ENCODE peak calls at places on chromosomes 12 and 14, in four cellular contexts. V is lung, I is heart left ventricle, J is H9. K is an unnamed sample. For H3K4me1, the result is how much of the 10 kb centered on the place peaks cover.

GRCh38 chr12:6374028-6374780 is 1.2 kb downstream of the SCNN1A start:
- DNase-seq in V (no peak), I (no peak), J (no peak), K (no peak)

GRCh38 chr14:88325883-88326282 is 2.8 kb upstream of the KCNK10 start:
- DNase-seq in V (no peak), I (no peak), J (no peak), K (no peak)

GRCh38 chr14:104436741-104437701 is 142.5 kb upstream of the C14orf180 start:
- DNase-seq in V (peak), I (no peak), J (peak), K (peak)

GRCh38 chr12:116099664-116100432 is 177.6 kb downstream of the MED13L start:
- DNase-seq in V (no peak), I (no peak), J (no peak), K (no peak)

GRCh38 chr14:20632831-20633771 is 8.4 kb downstream of the OR6S1 start:
- DNase-seq in V (peak), I (no peak), J (peak), K (no peak)

GRCh38 chr14:94673781-94674231 is 61.6 kb downstream of the SERPINA3 start:
- DNase-seq in V (no peak), I (no peak), J (no peak), K (no peak)

GRCh38 chr14:104256025-104256424 is 117.6 kb downstream of the KIF26A start:
- DNase-seq in V (no peak), I (no peak), J (no peak), K (no peak)

GRCh38 chr14:104341532-104342434 is 203.4 kb downstream of the KIF26A start:
- DNase-seq in V (no peak), I (peak), J (peak), K (peak)

GRCh38 chr14:95876769-95877490 is at the start of gene TUNAR:
- DNase-seq in V (no peak), I (no peak), J (peak), K (no peak)

GRCh38 chr12:96143392-96143791 is 50.8 kb upstream of the ELK3 start:
- DNase-seq in V (no peak), I (no peak), J (no peak), K (no peak)

GRCh38 chr14:21626491-21627230 is 8.1 kb downstream of the OR10G2 start:
- DNase-seq in V (no peak), I (no peak), J (no peak), K (no peak)

GRCh38 chr14:74860899-74861733 is 14.8 kb downstream of the PROX2 start:
- DNase-seq in V (peak), I (peak), J (peak), K (peak)

GRCh38 chr12:87809916-87810315 is 219.3 kb downstream of the C12orf50 start:
- DNase-seq in V (no peak), I (no peak), J (no peak), K (no peak)

GRCh38 chr12:15446798-15447197 is 124.5 kb downstream of the PTPRO start:
- DNase-seq in V (no peak), I (no peak), J (no peak), K (no peak)

GRCh38 chr14:36852853-36853634 is 191.4 kb downstream of the PAX9 start:
- DNase-seq in V (no peak), I (no peak), J (no peak), K (no peak)

GRCh38 chr12:39443704-39444234 is 849 bp upstream of the KIF21A start:
- DNase-seq in V (no peak), I (no peak), J (no peak), K (no peak)

GRCh38 chr12:110916295-110916875 is 4.0 kb downstream of the MYL2 start:
- DNase-seq in V (no peak), I (no peak), J (no peak), K (no peak)

GRCh38 chr14:94575730-94576585 is 5.3 kb upstream of the SERPINA5 start:
- DNase-seq in V (no peak), I (no peak), J (no peak), K (no peak)

GRCh38 chr14:26401170-26401968 is 196.5 kb downstream of the NOVA1 start:
- DNase-seq in V (no peak), I (no peak), J (no peak), K (no peak)

GRCh38 chr14:106845286-106846087 is 1319.1 kb downstream of the TMEM121 start:
- DNase-seq in V (peak), I (no peak), J (no peak), K (no peak)

GRCh38 chr14:73188501-73188903 is 48.8 kb upstream of the PAPLN start:
- DNase-seq in V (no peak), I (no peak), J (no peak), K (no peak)

GRCh38 chr12:2557589-2557988 is 237.2 kb upstream of the FKBP4 start:
- DNase-seq in V (no peak), I (no peak), J (no peak), K (no peak)

GRCh38 chr12:9096563-9097176 is 19.0 kb downstream of the A2M start:
- DNase-seq in V (no peak), I (no peak), J (no peak), K (no peak)

GRCh38 chr14:37588956-37589737 is 5.9 kb downstream of the FOXA1 start:
- DNase-seq in V (no peak), I (no peak), J (no peak), K (no peak)

GRCh38 chr12:65758401-65758800 is 65.9 kb upstream of the HMGA2 start:
- DNase-seq in V (no peak), I (no peak), J (no peak), K (no peak)

GRCh38 chr12:71129364-71129763 is 28.4 kb downstream of the TSPAN8 start:
- DNase-seq in V (no peak), I (no peak), J (no peak), K (no peak)

GRCh38 chr12:90233168-90234100 is 524.8 kb upstream of the ATP2B1 start:
- DNase-seq in V (no peak), I (no peak), J (no peak), K (no peak)

GRCh38 chr12:9634177-9634803 is 26.6 kb upstream of the KLRB1 start:
- DNase-seq in V (peak), I (peak), J (no peak), K (peak)

GRCh38 chr12:89702503-89702902 is 6.1 kb downstream of the ATP2B1 start:
- DNase-seq in V (no peak), I (no peak), J (no peak), K (no peak)

GRCh38 chr12:94244165-94245133 is 96.1 kb downstream of the PLXNC1 start:
- DNase-seq in V (peak), I (peak), J (no peak), K (no peak)

GRCh38 chr12:57203201-57203600 is 13.4 kb upstream of the NXPH4 start:
- DNase-seq in V (no peak), I (no peak), J (no peak), K (no peak)
- H3K4me1 ChIP-seq in V (under half), I (under half), J (under half), K (under half)

GRCh38 chr14:99751539-99752485 is 41.4 kb upstream of the EML1 start:
- DNase-seq in V (no peak), I (no peak), J (no peak), K (no peak)

GRCh38 chr14:99750746-99751450 is 42.3 kb upstream of the EML1 start:
- DNase-seq in V (no peak), I (no peak), J (no peak), K (no peak)

GRCh38 chr14:99754141-99755067 is 38.8 kb upstream of the EML1 start:
- DNase-seq in V (no peak), I (no peak), J (no peak), K (no peak)

GRCh38 chr14:99753225-99754140 is 39.7 kb upstream of the EML1 start:
- DNase-seq in V (no peak), I (no peak), J (no peak), K (no peak)

GRCh38 chr14:99752486-99753121 is 40.6 kb upstream of the EML1 start:
- DNase-seq in V (no peak), I (no peak), J (no peak), K (no peak)
- H3K4me1 ChIP-seq in V (under half), I (half or more), J (under half), K (under half)

GRCh38 chr12:125193376-125193775 is 128.1 kb downstream of the AACS start:
- DNase-seq in V (no peak), I (no peak), J (no peak), K (no peak)

GRCh38 chr12:125192690-125193221 is 127.5 kb downstream of the AACS start:
- DNase-seq in V (no peak), I (no peak), J (peak), K (no peak)

GRCh38 chr12:125193798-125194562 is 128.7 kb downstream of the AACS start:
- DNase-seq in V (no peak), I (no peak), J (peak), K (no peak)

GRCh38 chr12:125188912-125189881 is 124.0 kb downstream of the AACS start:
- DNase-seq in V (no peak), I (no peak), J (no peak), K (no peak)

DNA sequence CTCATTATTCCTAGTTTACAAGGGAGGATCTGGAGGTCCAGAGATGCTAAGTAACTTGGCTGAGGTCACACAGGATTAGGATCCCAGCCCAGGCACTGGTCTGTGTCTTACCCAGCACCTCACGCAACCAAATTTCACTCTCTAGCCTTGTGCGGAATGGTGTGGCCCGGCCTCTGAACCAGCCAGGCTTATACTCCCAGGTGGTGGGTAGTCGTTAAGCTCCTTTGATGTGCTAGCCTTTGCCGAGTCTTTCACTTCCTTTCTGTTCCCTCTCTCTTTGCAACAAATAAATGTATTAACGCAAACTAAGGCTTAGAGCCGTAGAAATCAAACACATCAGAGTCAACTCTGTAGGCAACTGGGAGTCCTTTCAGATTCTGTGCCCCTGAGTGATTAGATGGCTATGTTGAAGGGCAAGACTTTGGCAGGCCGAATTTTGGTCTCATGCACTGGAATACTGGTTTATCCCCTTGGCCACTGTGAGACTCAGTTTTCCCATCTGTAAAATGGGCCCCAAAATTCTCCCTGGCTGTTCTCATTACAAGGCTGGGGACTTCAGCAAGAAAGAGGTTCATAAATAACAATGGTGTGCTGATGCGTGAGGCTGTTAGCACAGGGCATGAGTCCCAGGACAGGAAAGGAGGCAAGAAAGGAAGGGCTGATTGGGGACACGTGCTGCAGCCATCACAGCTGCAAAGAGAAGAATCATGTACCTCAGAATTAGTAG is 126.3 kb downstream of the AACS start:
- DNase-seq in V (no peak), I (no peak), J (no peak), K (no peak)
- H3K4me1 ChIP-seq in V (under half), I (under half), J (under half), K (under half)

GRCh38 chr12:52085682-52086180 is 6.2 kb downstream of the SMIM41 start:
- DNase-seq in V (no peak), I (no peak), J (no peak), K (no peak)
- H3K4me1 ChIP-seq in V (under half), I (under half), J (under half), K (under half)

DNA sequence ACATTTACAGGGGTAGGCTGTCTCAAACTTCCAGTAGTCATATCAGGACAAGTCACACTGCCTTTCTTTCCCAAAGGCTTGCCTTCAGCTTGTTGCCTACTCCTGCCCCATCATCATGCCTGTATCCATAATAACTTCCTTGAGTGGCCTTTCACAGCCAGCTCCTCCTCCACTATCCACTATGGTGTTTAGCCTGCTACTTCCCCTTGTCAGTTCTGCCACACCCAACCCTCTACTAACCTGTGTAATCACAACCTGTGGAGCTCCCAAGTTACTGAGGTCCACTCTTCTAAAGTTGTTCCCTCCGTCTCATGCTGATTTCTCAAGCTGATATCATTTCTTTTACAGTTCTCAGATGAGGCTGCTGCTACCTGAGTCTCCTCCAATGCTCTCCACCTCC is 159.9 kb downstream of the BMP4 start:
- DNase-seq in V (no peak), I (no peak), J (no peak), K (no peak)
- H3K4me1 ChIP-seq in V (under half), I (under half), J (under half), K (under half)

DNA sequence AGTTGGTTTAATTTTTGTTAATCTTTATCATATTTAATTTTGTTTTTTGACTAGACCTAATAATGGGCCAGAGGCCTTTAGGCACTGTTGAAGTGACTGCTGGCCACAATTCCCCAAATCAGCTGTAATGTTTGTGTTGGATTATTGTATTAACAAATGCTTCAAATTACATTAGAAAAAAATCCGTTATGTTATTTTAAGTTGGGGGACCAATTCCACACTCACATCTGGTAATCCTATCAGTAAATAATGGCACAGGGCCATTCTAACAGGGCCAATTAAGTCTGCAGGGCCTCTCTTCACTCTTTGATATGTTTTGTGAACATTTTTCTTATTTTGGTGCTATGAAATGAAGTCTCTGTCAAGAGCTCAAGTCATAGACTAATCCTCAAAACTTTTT is 39.6 kb downstream of the CHST11 start:
- DNase-seq in V (no peak), I (no peak), J (no peak), K (no peak)
- H3K4me1 ChIP-seq in V (under half), I (under half), J (under half), K (under half)

DNA sequence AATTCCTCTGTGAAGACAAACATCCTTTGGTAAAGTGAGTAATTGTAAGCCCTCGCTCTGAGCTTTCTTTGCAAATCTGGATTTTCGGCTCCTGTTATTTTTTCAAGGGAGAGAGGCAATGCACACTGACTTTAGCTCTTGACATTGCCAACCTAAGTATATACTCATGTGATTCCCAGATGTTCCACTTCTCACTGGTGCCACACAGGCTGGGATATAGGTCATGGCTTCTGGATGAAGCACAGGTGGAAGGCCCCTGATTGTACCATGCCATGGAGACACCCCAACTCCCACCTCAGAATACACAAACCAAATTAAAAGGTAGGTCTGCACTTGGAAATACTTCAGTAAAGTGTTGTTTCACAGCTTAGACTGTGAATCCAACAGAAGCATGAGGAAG is 371.1 kb downstream of the GRIN2B start:
- DNase-seq in V (no peak), I (no peak), J (no peak), K (no peak)
- H3K4me1 ChIP-seq in V (under half), I (under half), J (under half), K (under half)